ENCODE peak calls at places on chromosomes 7 and 10, in six cellular contexts. One of them, this sample, is unnamed.

GRCh38 chr7:4519819-4520520 is 162.1 kb upstream of the FOXK1 start:
- DNase-seq in HTR-8/SVneo: no peak
- DNase-seq in NCI-H2081: no peak
- DNase-seq in activated CD8-positive, alpha-beta memory T cell treated with anti-CD3 and anti-CD28 coated beads for 48 hours: no peak
- DNase-seq in posterior vena cava: peak
- DNase-seq in CD4-positive, alpha-beta memory T cell: no peak
- DNase-seq in this sample: no peak

GRCh38 chr10:123945506-123945905 is 53.9 kb upstream of the CPXM2 start:
- DNase-seq in CD4-positive, alpha-beta memory T cell: no peak
- DNase-seq in NCI-H2081: no peak
- DNase-seq in posterior vena cava: no peak
- DNase-seq in HTR-8/SVneo: no peak
- DNase-seq in activated CD8-positive, alpha-beta memory T cell treated with anti-CD3 and anti-CD28 coated beads for 48 hours: no peak
- DNase-seq in this sample: no peak

GRCh38 chr7:92799446-92800211 is 36.7 kb downstream of the CDK6 start:
- DNase-seq in HTR-8/SVneo: no peak
- DNase-seq in NCI-H2081: no peak
- DNase-seq in CD4-positive, alpha-beta memory T cell: no peak
- DNase-seq in activated CD8-positive, alpha-beta memory T cell treated with anti-CD3 and anti-CD28 coated beads for 48 hours: no peak
- DNase-seq in posterior vena cava: no peak
- DNase-seq in this sample: no peak

GRCh38 chr7:130275826-130276291 is 9.2 kb downstream of the CPA2 start:
- DNase-seq in activated CD8-positive, alpha-beta memory T cell treated with anti-CD3 and anti-CD28 coated beads for 48 hours: no peak
- DNase-seq in NCI-H2081: no peak
- DNase-seq in posterior vena cava: no peak
- DNase-seq in CD4-positive, alpha-beta memory T cell: no peak
- DNase-seq in HTR-8/SVneo: peak
- DNase-seq in this sample: no peak

GRCh38 chr10:97584060-97584797 is at the start of gene HOGA1:
- DNase-seq in posterior vena cava: peak
- DNase-seq in HTR-8/SVneo: peak
- DNase-seq in CD4-positive, alpha-beta memory T cell: no peak
- DNase-seq in NCI-H2081: no peak
- DNase-seq in activated CD8-positive, alpha-beta memory T cell treated with anti-CD3 and anti-CD28 coated beads for 48 hours: no peak
- DNase-seq in this sample: no peak

GRCh38 chr7:124188576-124188975 is 155.7 kb upstream of the TMEM229A start:
- DNase-seq in CD4-positive, alpha-beta memory T cell: no peak
- DNase-seq in posterior vena cava: no peak
- DNase-seq in HTR-8/SVneo: no peak
- DNase-seq in activated CD8-positive, alpha-beta memory T cell treated with anti-CD3 and anti-CD28 coated beads for 48 hours: no peak
- DNase-seq in NCI-H2081: no peak
- DNase-seq in this sample: no peak

GRCh38 chr10:83153714-83154113 is 985.6 kb upstream of the GHITM start:
- DNase-seq in CD4-positive, alpha-beta memory T cell: no peak
- DNase-seq in HTR-8/SVneo: no peak
- DNase-seq in NCI-H2081: no peak
- DNase-seq in activated CD8-positive, alpha-beta memory T cell treated with anti-CD3 and anti-CD28 coated beads for 48 hours: no peak
- DNase-seq in posterior vena cava: no peak
- DNase-seq in this sample: no peak

GRCh38 chr7:75537731-75538130 is 45.6 kb downstream of the SPDYE5 start:
- DNase-seq in CD4-positive, alpha-beta memory T cell: no peak
- DNase-seq in NCI-H2081: no peak
- DNase-seq in activated CD8-positive, alpha-beta memory T cell treated with anti-CD3 and anti-CD28 coated beads for 48 hours: no peak
- DNase-seq in posterior vena cava: peak
- DNase-seq in HTR-8/SVneo: no peak
- DNase-seq in this sample: no peak

GRCh38 chr10:49397036-49397999 is 1.4 kb upstream of the DRGX start:
- DNase-seq in NCI-H2081: no peak
- DNase-seq in CD4-positive, alpha-beta memory T cell: no peak
- DNase-seq in posterior vena cava: peak
- DNase-seq in activated CD8-positive, alpha-beta memory T cell treated with anti-CD3 and anti-CD28 coated beads for 48 hours: no peak
- DNase-seq in HTR-8/SVneo: no peak
- DNase-seq in this sample: no peak

GRCh38 chr7:110891197-110891596 is 199.7 kb upstream of the LRRN3 start:
- DNase-seq in activated CD8-positive, alpha-beta memory T cell treated with anti-CD3 and anti-CD28 coated beads for 48 hours: no peak
- DNase-seq in posterior vena cava: no peak
- DNase-seq in HTR-8/SVneo: no peak
- DNase-seq in CD4-positive, alpha-beta memory T cell: no peak
- DNase-seq in NCI-H2081: no peak
- DNase-seq in this sample: no peak

GRCh38 chr7:149559711-149560110 is 62.1 kb upstream of the ZNF746 start:
- DNase-seq in activated CD8-positive, alpha-beta memory T cell treated with anti-CD3 and anti-CD28 coated beads for 48 hours: no peak
- DNase-seq in posterior vena cava: no peak
- DNase-seq in CD4-positive, alpha-beta memory T cell: no peak
- DNase-seq in HTR-8/SVneo: no peak
- DNase-seq in NCI-H2081: no peak
- DNase-seq in this sample: no peak

GRCh38 chr10:46547331-46547880 is 9.1 kb downstream of the GPRIN2 start:
- DNase-seq in activated CD8-positive, alpha-beta memory T cell treated with anti-CD3 and anti-CD28 coated beads for 48 hours: no peak
- DNase-seq in posterior vena cava: peak
- DNase-seq in HTR-8/SVneo: no peak
- DNase-seq in NCI-H2081: no peak
- DNase-seq in CD4-positive, alpha-beta memory T cell: peak
- DNase-seq in this sample: no peak

GRCh38 chr7:43234968-43235367 is 122.5 kb downstream of the HECW1 start:
- DNase-seq in posterior vena cava: no peak
- DNase-seq in activated CD8-positive, alpha-beta memory T cell treated with anti-CD3 and anti-CD28 coated beads for 48 hours: no peak
- DNase-seq in NCI-H2081: no peak
- DNase-seq in CD4-positive, alpha-beta memory T cell: no peak
- DNase-seq in HTR-8/SVneo: no peak
- DNase-seq in this sample: no peak

GRCh38 chr7:88218428-88218745 is 1.5 kb downstream of the SRI start:
- DNase-seq in activated CD8-positive, alpha-beta memory T cell treated with anti-CD3 and anti-CD28 coated beads for 48 hours: no peak
- DNase-seq in NCI-H2081: no peak
- DNase-seq in CD4-positive, alpha-beta memory T cell: no peak
- DNase-seq in posterior vena cava: no peak
- DNase-seq in HTR-8/SVneo: no peak
- DNase-seq in this sample: no peak

GRCh38 chr10:91163709-91164474 is 56.6 kb upstream of the PCGF5 start:
- DNase-seq in NCI-H2081: peak
- DNase-seq in activated CD8-positive, alpha-beta memory T cell treated with anti-CD3 and anti-CD28 coated beads for 48 hours: peak
- DNase-seq in HTR-8/SVneo: peak
- DNase-seq in posterior vena cava: peak
- DNase-seq in CD4-positive, alpha-beta memory T cell: peak
- DNase-seq in this sample: no peak

GRCh38 chr7:134209322-134210015 is 82.3 kb downstream of the LRGUK start:
- DNase-seq in posterior vena cava: no peak
- DNase-seq in CD4-positive, alpha-beta memory T cell: no peak
- DNase-seq in activated CD8-positive, alpha-beta memory T cell treated with anti-CD3 and anti-CD28 coated beads for 48 hours: no peak
- DNase-seq in NCI-H2081: no peak
- DNase-seq in HTR-8/SVneo: no peak
- DNase-seq in this sample: no peak

GRCh38 chr7:123682690-123683089 is 27.0 kb downstream of the LMOD2 start:
- DNase-seq in CD4-positive, alpha-beta memory T cell: peak
- DNase-seq in posterior vena cava: no peak
- DNase-seq in HTR-8/SVneo: peak
- DNase-seq in activated CD8-positive, alpha-beta memory T cell treated with anti-CD3 and anti-CD28 coated beads for 48 hours: no peak
- DNase-seq in NCI-H2081: peak
- DNase-seq in this sample: peak

GRCh38 chr7:41711283-41712064 is 8.6 kb upstream of the INHBA start:
- DNase-seq in NCI-H2081: no peak
- DNase-seq in posterior vena cava: no peak
- DNase-seq in CD4-positive, alpha-beta memory T cell: no peak
- DNase-seq in activated CD8-positive, alpha-beta memory T cell treated with anti-CD3 and anti-CD28 coated beads for 48 hours: no peak
- DNase-seq in HTR-8/SVneo: no peak
- DNase-seq in this sample: no peak

GRCh38 chr7:114658188-114658587 is 243.6 kb downstream of the FOXP2 start:
- DNase-seq in NCI-H2081: no peak
- DNase-seq in activated CD8-positive, alpha-beta memory T cell treated with anti-CD3 and anti-CD28 coated beads for 48 hours: no peak
- DNase-seq in posterior vena cava: no peak
- DNase-seq in CD4-positive, alpha-beta memory T cell: no peak
- DNase-seq in HTR-8/SVneo: no peak
- DNase-seq in this sample: no peak

GRCh38 chr10:110162749-110163148 is 44.7 kb upstream of the MXI1 start:
- DNase-seq in posterior vena cava: no peak
- DNase-seq in HTR-8/SVneo: no peak
- DNase-seq in CD4-positive, alpha-beta memory T cell: no peak
- DNase-seq in activated CD8-positive, alpha-beta memory T cell treated with anti-CD3 and anti-CD28 coated beads for 48 hours: no peak
- DNase-seq in NCI-H2081: no peak
- DNase-seq in this sample: no peak

GRCh38 chr10:76301950-76302349 is 870.5 kb downstream of the LRMDA start:
- DNase-seq in NCI-H2081: no peak
- DNase-seq in posterior vena cava: no peak
- DNase-seq in activated CD8-positive, alpha-beta memory T cell treated with anti-CD3 and anti-CD28 coated beads for 48 hours: no peak
- DNase-seq in HTR-8/SVneo: no peak
- DNase-seq in CD4-positive, alpha-beta memory T cell: no peak
- DNase-seq in this sample: no peak

GRCh38 chr7:27238979-27239779 is 3.4 kb upstream of the EVX1 start:
- DNase-seq in activated CD8-positive, alpha-beta memory T cell treated with anti-CD3 and anti-CD28 coated beads for 48 hours: no peak
- DNase-seq in NCI-H2081: no peak
- DNase-seq in posterior vena cava: no peak
- DNase-seq in HTR-8/SVneo: no peak
- DNase-seq in CD4-positive, alpha-beta memory T cell: no peak
- DNase-seq in this sample: no peak

GRCh38 chr10:11328264-11329054 is 283.0 kb downstream of the USP6NL start:
- DNase-seq in posterior vena cava: no peak
- DNase-seq in HTR-8/SVneo: no peak
- DNase-seq in NCI-H2081: no peak
- DNase-seq in activated CD8-positive, alpha-beta memory T cell treated with anti-CD3 and anti-CD28 coated beads for 48 hours: no peak
- DNase-seq in CD4-positive, alpha-beta memory T cell: no peak
- DNase-seq in this sample: no peak

GRCh38 chr7:69782917-69783684 is 184.8 kb downstream of the AUTS2 start:
- DNase-seq in CD4-positive, alpha-beta memory T cell: no peak
- DNase-seq in posterior vena cava: no peak
- DNase-seq in NCI-H2081: peak
- DNase-seq in activated CD8-positive, alpha-beta memory T cell treated with anti-CD3 and anti-CD28 coated beads for 48 hours: no peak
- DNase-seq in HTR-8/SVneo: no peak
- DNase-seq in this sample: no peak

GRCh38 chr10:111082102-111082975 is 5.5 kb downstream of the ADRA2A start:
- DNase-seq in CD4-positive, alpha-beta memory T cell: no peak
- DNase-seq in NCI-H2081: no peak
- DNase-seq in HTR-8/SVneo: no peak
- DNase-seq in posterior vena cava: peak
- DNase-seq in activated CD8-positive, alpha-beta memory T cell treated with anti-CD3 and anti-CD28 coated beads for 48 hours: no peak
- DNase-seq in this sample: no peak

GRCh38 chr10:116947838-116948529 is 57.0 kb downstream of the SHTN1 start:
- DNase-seq in activated CD8-positive, alpha-beta memory T cell treated with anti-CD3 and anti-CD28 coated beads for 48 hours: no peak
- DNase-seq in CD4-positive, alpha-beta memory T cell: no peak
- DNase-seq in posterior vena cava: no peak
- DNase-seq in NCI-H2081: no peak
- DNase-seq in HTR-8/SVneo: peak
- DNase-seq in this sample: peak

GRCh38 chr10:116973946-116974345 is 31.0 kb downstream of the SHTN1 start:
- DNase-seq in NCI-H2081: no peak
- DNase-seq in posterior vena cava: no peak
- DNase-seq in CD4-positive, alpha-beta memory T cell: no peak
- DNase-seq in activated CD8-positive, alpha-beta memory T cell treated with anti-CD3 and anti-CD28 coated beads for 48 hours: no peak
- DNase-seq in HTR-8/SVneo: no peak
- DNase-seq in this sample: no peak

GRCh38 chr7:33837356-33837851 is 67.9 kb upstream of the BMPER start:
- DNase-seq in NCI-H2081: no peak
- DNase-seq in HTR-8/SVneo: no peak
- DNase-seq in activated CD8-positive, alpha-beta memory T cell treated with anti-CD3 and anti-CD28 coated beads for 48 hours: no peak
- DNase-seq in CD4-positive, alpha-beta memory T cell: no peak
- DNase-seq in posterior vena cava: peak
- DNase-seq in this sample: no peak

GRCh38 chr7:38374507-38374906 is 101.1 kb upstream of the TARP start:
- DNase-seq in CD4-positive, alpha-beta memory T cell: peak
- DNase-seq in HTR-8/SVneo: peak
- DNase-seq in activated CD8-positive, alpha-beta memory T cell treated with anti-CD3 and anti-CD28 coated beads for 48 hours: no peak
- DNase-seq in NCI-H2081: peak
- DNase-seq in posterior vena cava: no peak
- DNase-seq in this sample: no peak

GRCh38 chr7:34311591-34311990 is 346.4 kb upstream of the NPSR1 start:
- DNase-seq in CD4-positive, alpha-beta memory T cell: no peak
- DNase-seq in activated CD8-positive, alpha-beta memory T cell treated with anti-CD3 and anti-CD28 coated beads for 48 hours: no peak
- DNase-seq in posterior vena cava: no peak
- DNase-seq in HTR-8/SVneo: no peak
- DNase-seq in NCI-H2081: no peak
- DNase-seq in this sample: no peak

GRCh38 chr10:122298598-122299301 is 27.7 kb downstream of the BTBD16 start:
- DNase-seq in posterior vena cava: peak
- DNase-seq in CD4-positive, alpha-beta memory T cell: peak
- DNase-seq in NCI-H2081: peak
- DNase-seq in activated CD8-positive, alpha-beta memory T cell treated with anti-CD3 and anti-CD28 coated beads for 48 hours: peak
- DNase-seq in HTR-8/SVneo: peak
- DNase-seq in this sample: peak

GRCh38 chr7:149863500-149863899 is 10.3 kb upstream of the ATP6V0E2 start:
- DNase-seq in CD4-positive, alpha-beta memory T cell: no peak
- DNase-seq in NCI-H2081: no peak
- DNase-seq in posterior vena cava: no peak
- DNase-seq in activated CD8-positive, alpha-beta memory T cell treated with anti-CD3 and anti-CD28 coated beads for 48 hours: no peak
- DNase-seq in HTR-8/SVneo: no peak
- DNase-seq in this sample: no peak

GRCh38 chr7:74344128-74344496 is 54.9 kb downstream of the CLIP2 start:
- DNase-seq in activated CD8-positive, alpha-beta memory T cell treated with anti-CD3 and anti-CD28 coated beads for 48 hours: no peak
- DNase-seq in NCI-H2081: no peak
- DNase-seq in HTR-8/SVneo: no peak
- DNase-seq in CD4-positive, alpha-beta memory T cell: no peak
- DNase-seq in posterior vena cava: no peak
- DNase-seq in this sample: no peak

GRCh38 chr10:124386186-124387077 is 32.3 kb downstream of the OAT start:
- DNase-seq in posterior vena cava: peak
- DNase-seq in NCI-H2081: no peak
- DNase-seq in activated CD8-positive, alpha-beta memory T cell treated with anti-CD3 and anti-CD28 coated beads for 48 hours: no peak
- DNase-seq in HTR-8/SVneo: no peak
- DNase-seq in CD4-positive, alpha-beta memory T cell: no peak
- DNase-seq in this sample: no peak

GRCh38 chr7:28292826-28293528 is 112.4 kb upstream of the JAZF1 start:
- DNase-seq in posterior vena cava: no peak
- DNase-seq in HTR-8/SVneo: no peak
- DNase-seq in NCI-H2081: no peak
- DNase-seq in activated CD8-positive, alpha-beta memory T cell treated with anti-CD3 and anti-CD28 coated beads for 48 hours: no peak
- DNase-seq in CD4-positive, alpha-beta memory T cell: no peak
- DNase-seq in this sample: no peak

GRCh38 chr7:14009453-14010418 is 20.3 kb upstream of the ETV1 start:
- DNase-seq in CD4-positive, alpha-beta memory T cell: no peak
- DNase-seq in HTR-8/SVneo: no peak
- DNase-seq in NCI-H2081: no peak
- DNase-seq in activated CD8-positive, alpha-beta memory T cell treated with anti-CD3 and anti-CD28 coated beads for 48 hours: no peak
- DNase-seq in posterior vena cava: no peak
- DNase-seq in this sample: no peak

GRCh38 chr7:140646931-140647647 is 6.5 kb upstream of the DENND2A start:
- DNase-seq in NCI-H2081: peak
- DNase-seq in posterior vena cava: peak
- DNase-seq in CD4-positive, alpha-beta memory T cell: peak
- DNase-seq in HTR-8/SVneo: no peak
- DNase-seq in activated CD8-positive, alpha-beta memory T cell treated with anti-CD3 and anti-CD28 coated beads for 48 hours: no peak
- DNase-seq in this sample: no peak

GRCh38 chr7:156589808-156590207 is 50.8 kb upstream of the RNF32 start:
- DNase-seq in NCI-H2081: no peak
- DNase-seq in HTR-8/SVneo: no peak
- DNase-seq in activated CD8-positive, alpha-beta memory T cell treated with anti-CD3 and anti-CD28 coated beads for 48 hours: no peak
- DNase-seq in CD4-positive, alpha-beta memory T cell: no peak
- DNase-seq in posterior vena cava: no peak
- DNase-seq in this sample: no peak

GRCh38 chr7:66921918-66922486 is 977 bp downstream of the TMEM248 start:
- DNase-seq in CD4-positive, alpha-beta memory T cell: peak
- DNase-seq in NCI-H2081: no peak
- DNase-seq in HTR-8/SVneo: peak
- DNase-seq in posterior vena cava: no peak
- DNase-seq in activated CD8-positive, alpha-beta memory T cell treated with anti-CD3 and anti-CD28 coated beads for 48 hours: no peak
- DNase-seq in this sample: no peak

This sample was measured in Panc1.